ENCODE peak calls at places on chromosome 7, in ten cellular contexts. R, M, G, I, E, H, J, K, A and V are unnamed samples.

GRCh38 chr7:157947504-157947903 is 610.7 kb downstream of the DNAJB6 start:
- DNase-seq in K (no peak), A (no peak), J (no peak), H (no peak), E (no peak), R (no peak), G (no peak), I (no peak), M (no peak), V (no peak)

GRCh38 chr7:29189743-29190201 is 4.8 kb upstream of the CHN2 start:
- DNase-seq in G (peak; percentile 45), E (peak; percentile 36), K (peak; percentile 44), J (peak; percentile 65), I (no peak), H (peak; percentile 46), A (peak; percentile 25), M (peak; percentile 73), R (peak; percentile 56), V (no peak)

GRCh38 chr7:23062452-23062851 is 43.1 kb upstream of the KLHL7 start:
- DNase-seq in I (peak; percentile 23), A (peak; percentile 91), R (peak; percentile 64), H (peak; percentile 61), K (peak; percentile 40), G (peak; percentile 27), E (no peak), M (no peak), J (no peak), V (no peak)

GRCh38 chr7:150988230-150989226 is 2.3 kb upstream of the NOS3 start:
- DNase-seq in R (peak; percentile 37), I (no peak), K (peak; percentile 89), G (peak; percentile 36), E (no peak), H (no peak), M (peak; percentile 86), J (peak; percentile 78), A (no peak), V (no peak)

GRCh38 chr7:155001756-155002410 is 1.0 kb downstream of the PAXIP1 start:
- DNase-seq in G (peak; percentile 14), J (peak; percentile 31), R (no peak), E (peak; percentile 26), M (no peak), I (no peak), H (no peak), K (peak; percentile 45), A (peak; percentile 25), V (no peak)

GRCh38 chr7:121385800-121386179 is 10.3 kb downstream of the FAM3C start:
- DNase-seq in K (no peak), M (no peak), A (no peak), H (no peak), R (no peak), J (peak; percentile 41), G (peak; percentile 34), E (no peak), I (no peak), V (no peak)

GRCh38 chr7:99004781-99005500 is 126.6 kb downstream of the TRRAP start:
- DNase-seq in I (no peak), E (no peak), K (no peak), G (no peak), J (peak; percentile 10), H (peak; percentile 44), R (no peak), A (peak; percentile 25), M (no peak), V (no peak)

GRCh38 chr7:13829914-13830603 is 159.4 kb downstream of the ETV1 start:
- DNase-seq in M (no peak), R (peak; percentile 17), I (peak; percentile 61), K (no peak), A (peak; percentile 70), G (peak; percentile 97), H (peak; percentile 49), E (no peak), J (no peak), V (peak; percentile 49)

GRCh38 chr7:99112097-99112496 is 31.8 kb downstream of the SMURF1 start:
- DNase-seq in R (no peak), A (no peak), E (no peak), I (no peak), K (no peak), G (peak; percentile 45), H (no peak), J (peak; percentile 31), M (no peak), V (no peak)

GRCh38 chr7:102860351-102860811 is 52.4 kb upstream of the LRRC17 start:
- DNase-seq in R (no peak), E (no peak), K (no peak), A (peak; percentile 99), I (peak; percentile 93), J (no peak), G (peak; percentile 90), H (peak; percentile 42), M (no peak), V (peak; percentile 84)

GRCh38 chr7:157896774-157897555 is 560.2 kb downstream of the DNAJB6 start:
- DNase-seq in A (no peak), I (no peak), K (no peak), G (no peak), J (no peak), R (no peak), M (no peak), H (no peak), E (no peak), V (no peak)

GRCh38 chr7:862157-862556 is 14.2 kb upstream of the GET4 start:
- DNase-seq in M (no peak), K (no peak), A (no peak), R (no peak), J (no peak), I (no peak), H (no peak), G (no peak), E (no peak), V (no peak)

GRCh38 chr7:39202041-39202440 is 224.3 kb downstream of the POU6F2 start:
- DNase-seq in H (no peak), A (no peak), E (no peak), R (no peak), J (no peak), K (no peak), G (no peak), M (no peak), I (no peak), V (no peak)

GRCh38 chr7:7251742-7252141 is 69.4 kb downstream of the C1GALT1 start:
- DNase-seq in I (no peak), R (no peak), A (no peak), H (no peak), J (peak; percentile 29), E (no peak), G (no peak), M (no peak), K (no peak), V (no peak)

GRCh38 chr7:112195717-112196116 is 10.5 kb downstream of the DOCK4 start:
- DNase-seq in I (no peak), H (no peak), R (no peak), M (no peak), A (no peak), G (no peak), K (no peak), E (no peak), J (no peak), V (no peak)

GRCh38 chr7:109259151-109259550 is 689.5 kb downstream of the DNAJB9 start:
- DNase-seq in A (no peak), R (no peak), I (no peak), M (no peak), J (no peak), H (peak; percentile 25), K (no peak), G (no peak), E (no peak), V (no peak)

GRCh38 chr7:101594790-101595189 is 34.3 kb downstream of the MYL10 start:
- DNase-seq in E (no peak), J (no peak), G (no peak), A (no peak), K (no peak), M (no peak), R (no peak), I (no peak), H (no peak), V (no peak)

GRCh38 chr7:143407296-143408246 is 1.1 kb downstream of the EPHA1 start:
- DNase-seq in I (no peak), K (no peak), J (no peak), M (no peak), H (peak; percentile 59), E (no peak), R (peak; percentile 49), G (no peak), A (no peak), V (no peak)

GRCh38 chr7:77685219-77685618 is 11.0 kb upstream of the RSBN1L start:
- DNase-seq in G (peak; percentile 23), I (no peak), H (peak; percentile 93), M (no peak), E (no peak), R (no peak), A (peak; percentile 55), J (no peak), K (no peak), V (no peak)
- TF ChIP-seq CTCF in G (no peak), I (no peak), H (no peak), M (no peak), E (no peak), R (no peak), A (no peak), J (no peak), K (no peak), V (no peak)

GRCh38 chr7:30351724-30352123 is 67.3 kb downstream of the ZNRF2 start:
- DNase-seq in I (no peak), G (no peak), E (no peak), M (no peak), H (no peak), K (no peak), J (no peak), R (no peak), A (no peak), V (no peak)
- TF ChIP-seq CTCF in I (no peak), G (no peak), E (no peak), M (no peak), H (no peak), K (no peak), J (no peak), R (no peak), A (no peak), V (no peak)

GRCh38 chr7:44490351-44491200 is at the start of gene NUDCD3:
- DNase-seq in G (peak; percentile 89), J (peak; percentile 92), I (peak; percentile 30), M (peak; percentile 75), H (peak; percentile 65), E (peak; percentile 89), R (peak; percentile 84), K (peak; percentile 89), A (peak; percentile 80), V (no peak)
- TF ChIP-seq CTCF in G (peak; percentile 18), J (peak; percentile 2), I (peak; percentile 34), M (no peak), H (peak; percentile 28), E (peak; percentile 25), R (no peak), K (no peak), A (no peak), V (no peak)

DNA sequence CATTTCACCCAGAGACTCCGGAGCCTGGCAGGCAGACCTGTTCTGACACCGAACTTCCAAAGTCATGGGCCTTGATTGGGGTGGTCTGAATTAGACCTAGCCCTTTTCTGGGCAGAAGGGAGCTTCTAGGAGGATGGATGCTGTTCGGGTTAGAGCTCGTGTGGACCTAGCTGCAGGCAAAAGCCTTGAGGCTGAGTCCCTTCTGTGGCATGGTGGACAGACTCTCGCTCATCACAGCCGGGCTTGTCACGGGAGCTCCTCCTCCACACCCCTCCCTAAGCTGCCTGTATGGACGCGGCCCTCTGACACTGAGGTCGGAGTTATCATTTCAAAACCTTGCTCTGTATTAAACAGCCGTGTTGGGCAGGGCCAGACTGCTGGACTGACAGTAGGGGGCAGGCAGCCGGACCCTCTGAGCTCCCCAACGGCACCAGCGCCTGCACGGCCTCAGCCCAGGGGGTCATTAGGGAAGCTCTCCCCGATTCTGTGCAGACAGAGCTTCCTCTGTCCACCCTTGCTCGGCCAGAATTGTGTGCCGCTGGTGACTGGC is 2.2 kb downstream of the IRF5 start:
- DNase-seq in J (peak; percentile 73), G (no peak), I (no peak), E (no peak), M (no peak), A (no peak), K (peak; percentile 49), H (no peak), R (no peak), V (no peak)
- TF ChIP-seq CTCF in J (peak; percentile 46), G (no peak), I (no peak), E (no peak), M (no peak), A (no peak), K (peak; percentile 29), H (no peak), R (no peak), V (no peak)